ENCODE peak calls at places on chromosomes 1 and 21, in ten cellular contexts. N, G, Z, U, M, K, Y, H, L and O are unnamed samples.

GRCh38 chr1:9655127-9655723 is 3.7 kb downstream of the PIK3CD start:
- DNase-seq in N (no peak), G (no peak), Z (no peak), U (peak), M (peak), K (no peak), Y (no peak), H (no peak), L (no peak), O (no peak)

GRCh38 chr1:31750858-31751638 is 13.1 kb downstream of the ADGRB2 start:
- DNase-seq in N (no peak), G (no peak), Z (no peak), U (no peak), M (no peak), K (no peak), Y (no peak), H (no peak), L (no peak), O (no peak)

GRCh38 chr1:10694274-10694632 is 102.2 kb downstream of the CASZ1 start:
- DNase-seq in N (no peak), G (peak), Z (peak), U (peak), M (peak), K (no peak), Y (peak), H (no peak), L (peak), O (no peak)

GRCh38 chr1:27945020-27945419 is 10.2 kb downstream of the SMPDL3B start:
- DNase-seq in N (no peak), G (no peak), Z (no peak), U (no peak), M (no peak), K (no peak), Y (no peak), H (no peak), L (no peak), O (no peak)

GRCh38 chr1:111648826-111649225 is 29.2 kb downstream of the RAP1A start:
- DNase-seq in N (no peak), G (no peak), Z (no peak), U (no peak), M (no peak), K (no peak), Y (no peak), H (no peak), L (no peak), O (no peak)

GRCh38 chr1:112496290-112496689 is 12.5 kb upstream of the WNT2B start:
- DNase-seq in N (no peak), G (no peak), Z (no peak), U (no peak), M (no peak), K (no peak), Y (no peak), H (no peak), L (no peak), O (no peak)

GRCh38 chr1:62286778-62287224 is 32.4 kb downstream of the KANK4 start:
- DNase-seq in N (no peak), G (peak), Z (no peak), U (no peak), M (no peak), K (no peak), Y (peak), H (no peak), L (peak), O (no peak)

GRCh38 chr1:203888807-203889251 is 27.4 kb downstream of the SNRPE start:
- DNase-seq in N (no peak), G (no peak), Z (no peak), U (no peak), M (no peak), K (no peak), Y (no peak), H (no peak), L (no peak), O (no peak)

GRCh38 chr1:227756172-227756959 is 21.1 kb downstream of the SNAP47 start:
- DNase-seq in N (no peak), G (no peak), Z (no peak), U (no peak), M (no peak), K (no peak), Y (no peak), H (no peak), L (no peak), O (no peak)

GRCh38 chr1:206497363-206497762 is 10.0 kb upstream of the RASSF5 start:
- DNase-seq in N (no peak), G (no peak), Z (no peak), U (no peak), M (no peak), K (no peak), Y (no peak), H (no peak), L (no peak), O (no peak)

GRCh38 chr21:42038826-42039425 is 28.8 kb upstream of the ZBTB21 start:
- DNase-seq in N (no peak), G (peak), Z (no peak), U (no peak), M (no peak), K (no peak), Y (no peak), H (no peak), L (no peak), O (no peak)

GRCh38 chr1:2789164-2789985 is 12.1 kb downstream of the TTC34 start:
- DNase-seq in N (no peak), G (no peak), Z (peak), U (no peak), M (no peak), K (no peak), Y (no peak), H (no peak), L (peak), O (no peak)

GRCh38 chr1:73662526-73662925 is 535.5 kb downstream of the LRRIQ3 start:
- DNase-seq in N (no peak), G (no peak), Z (no peak), U (no peak), M (no peak), K (no peak), Y (no peak), H (no peak), L (no peak), O (no peak)

GRCh38 chr1:156796340-156797097 is 20.1 kb downstream of the SH2D2A start:
- DNase-seq in N (no peak), G (no peak), Z (no peak), U (no peak), M (no peak), K (no peak), Y (no peak), H (no peak), L (no peak), O (no peak)

GRCh38 chr1:86245566-86246190 is 89.1 kb upstream of the COL24A1 start:
- DNase-seq in N (no peak), G (no peak), Z (no peak), U (no peak), M (no peak), K (no peak), Y (no peak), H (no peak), L (no peak), O (no peak)

GRCh38 chr1:212438831-212439237 is 6.1 kb downstream of the NENF start:
- DNase-seq in N (no peak), G (no peak), Z (no peak), U (no peak), M (no peak), K (no peak), Y (no peak), H (no peak), L (no peak), O (no peak)

GRCh38 chr1:5329068-5329739 is 663.0 kb downstream of the NPHP4 start:
- DNase-seq in N (no peak), G (no peak), Z (no peak), U (no peak), M (no peak), K (no peak), Y (no peak), H (no peak), L (no peak), O (no peak)

GRCh38 chr1:36419158-36419557 is 21.4 kb upstream of the LSM10 start:
- DNase-seq in N (no peak), G (no peak), Z (no peak), U (no peak), M (no peak), K (no peak), Y (no peak), H (no peak), L (no peak), O (no peak)

GRCh38 chr1:95018602-95019369 is 54.0 kb downstream of the ALG14 start:
- DNase-seq in N (no peak), G (peak), Z (no peak), U (no peak), M (no peak), K (no peak), Y (no peak), H (no peak), L (no peak), O (no peak)

GRCh38 chr1:214280386-214281029 is 451 bp upstream of the SMYD2 start:
- DNase-seq in N (no peak), G (peak), Z (no peak), U (no peak), M (no peak), K (peak), Y (peak), H (no peak), L (peak), O (peak)

GRCh38 chr1:234642428-234642827 is 32.5 kb upstream of the IRF2BP2 start:
- DNase-seq in N (no peak), G (no peak), Z (no peak), U (no peak), M (no peak), K (no peak), Y (no peak), H (no peak), L (no peak), O (no peak)

GRCh38 chr1:176820292-176821056 is 344.0 kb downstream of the ASTN1 start:
- DNase-seq in N (no peak), G (no peak), Z (no peak), U (no peak), M (no peak), K (no peak), Y (no peak), H (no peak), L (no peak), O (no peak)

GRCh38 chr1:28535180-28535579 is 17.7 kb upstream of the TRNAU1AP start:
- DNase-seq in N (no peak), G (no peak), Z (no peak), U (no peak), M (no peak), K (no peak), Y (no peak), H (no peak), L (no peak), O (no peak)

GRCh38 chr1:230140221-230141001 is 73.4 kb downstream of the GALNT2 start:
- DNase-seq in N (no peak), G (peak), Z (no peak), U (no peak), M (no peak), K (no peak), Y (peak), H (no peak), L (no peak), O (no peak)

GRCh38 chr1:223486366-223486765 is 93.2 kb downstream of the CCDC185 start:
- DNase-seq in N (no peak), G (no peak), Z (no peak), U (no peak), M (no peak), K (no peak), Y (no peak), H (no peak), L (no peak), O (no peak)